ENCODE peak calls at places on chromosomes 6 and 20, in eight cellular contexts. F, Y, R, L, W, B, K and G are unnamed samples.

GRCh38 chr6:67814262-67814661 is 820.8 kb upstream of the ADGRB3 start:
- DNase-seq in F (no peak), Y (no peak), R (no peak), L (no peak), W (no peak), B (no peak), K (no peak), G (no peak)

GRCh38 chr6:25732468-25733198 is 21.9 kb upstream of the SLC17A4 start:
- DNase-seq in F (no peak), Y (no peak), R (no peak), L (no peak), W (no peak), B (no peak), K (no peak), G (no peak)

GRCh38 chr6:154513601-154514320 is 3.3 kb upstream of the CNKSR3 start:
- DNase-seq in F (no peak), Y (no peak), R (no peak), L (no peak), W (no peak), B (no peak), K (no peak), G (no peak)

GRCh38 chr20:37378420-37378784 is 32.5 kb downstream of the SRC start:
- DNase-seq in F (no peak), Y (no peak), R (no peak), L (no peak), W (no peak), B (no peak), K (no peak), G (no peak)

GRCh38 chr6:161029195-161029809 is 37.7 kb downstream of the MAP3K4 start:
- DNase-seq in F (no peak), Y (peak; percentile 94), R (no peak), L (no peak), W (no peak), B (peak; percentile 93), K (no peak), G (no peak)

GRCh38 chr6:119739776-119740175 is 390.2 kb upstream of the MAN1A1 start:
- DNase-seq in F (no peak), Y (no peak), R (no peak), L (no peak), W (no peak), B (no peak), K (no peak), G (no peak)

GRCh38 chr6:40532349-40533028 is 54.7 kb downstream of the LRFN2 start:
- DNase-seq in F (no peak), Y (no peak), R (no peak), L (no peak), W (no peak), B (no peak), K (no peak), G (no peak)

GRCh38 chr6:98678481-98678880 is 155.9 kb upstream of the POU3F2 start:
- DNase-seq in F (no peak), Y (no peak), R (no peak), L (no peak), W (no peak), B (no peak), K (no peak), G (no peak)

GRCh38 chr20:51661609-51662178 is 106.5 kb downstream of the ATP9A start:
- DNase-seq in F (no peak), Y (no peak), R (no peak), L (no peak), W (no peak), B (peak; percentile 82), K (no peak), G (peak; percentile 56)

GRCh38 chr6:72461144-72461543 is 160.7 kb upstream of the KCNQ5 start:
- DNase-seq in F (no peak), Y (peak; percentile 9), R (no peak), L (no peak), W (no peak), B (peak; percentile 64), K (no peak), G (no peak)

GRCh38 chr6:143060806-143061596 is at the start of gene AIG1:
- DNase-seq in F (peak; percentile 54), Y (no peak), R (no peak), L (peak; percentile 62), W (no peak), B (no peak), K (peak; percentile 82), G (no peak)

GRCh38 chr6:81751388-81752083 is 945 bp downstream of the TENT5A start:
- DNase-seq in F (peak; percentile 37), Y (no peak), R (peak; percentile 75), L (peak; percentile 2), W (peak; percentile 75), B (no peak), K (peak; percentile 70), G (no peak)
- H3K4me3 ChIP-seq in F (peak overlapping the region; percentile 78), Y (peak overlapping the region; percentile 95), R (peak overlapping the region; percentile 88), L (peak overlapping the region; percentile 89), W (peak overlapping the region; percentile 79), B (peak overlapping the region; percentile 92), K (peak overlapping the region; percentile 91), G (peak overlapping the region; percentile 95)

DNA sequence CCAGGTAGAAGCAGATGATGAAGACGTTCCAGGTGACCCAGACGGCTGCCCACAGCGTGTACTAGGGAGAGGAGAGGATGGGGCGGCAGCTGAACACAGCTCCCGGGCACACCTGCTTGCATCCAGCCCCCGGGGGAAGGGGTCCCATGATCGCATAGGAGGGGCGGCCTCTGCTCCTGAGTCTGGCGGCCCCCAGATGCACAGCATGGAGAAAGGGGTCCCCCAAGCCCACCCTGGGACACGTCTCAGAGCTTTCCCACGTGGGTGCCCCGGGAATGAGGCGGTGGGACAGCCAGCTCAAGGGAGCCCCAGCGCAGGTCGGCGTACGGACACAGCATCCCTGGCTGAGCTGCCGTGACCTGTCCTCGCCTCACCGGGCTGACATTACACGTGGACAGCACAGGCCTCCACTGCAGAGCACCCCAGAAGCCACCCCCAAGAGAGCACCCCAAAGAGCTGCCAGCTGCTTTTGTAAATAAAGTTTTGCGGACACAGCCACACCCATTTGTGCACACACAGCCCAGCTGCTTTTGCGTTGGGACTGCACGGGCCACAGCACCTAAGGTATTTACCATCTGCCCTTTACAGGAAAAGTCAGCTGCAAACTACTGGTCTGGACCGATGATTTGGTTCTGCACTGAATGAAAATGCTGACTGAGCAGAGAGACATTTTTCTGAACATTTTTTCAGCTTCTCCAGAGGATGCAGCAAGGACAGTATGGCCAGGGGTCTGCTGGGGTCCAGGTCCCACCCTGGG is 5.2 kb downstream of the NKAIN4 start:
- DNase-seq in F (no peak), Y (no peak), R (no peak), L (no peak), W (no peak), B (no peak), K (no peak), G (no peak)
- H3K4me3 ChIP-seq in F (no peak overlapping the region), Y (no peak overlapping the region), R (no peak overlapping the region), L (no peak overlapping the region), W (no peak overlapping the region), B (no peak overlapping the region), K (no peak overlapping the region), G (no peak overlapping the region)

GRCh38 chr6:36908758-36909157 is 23.0 kb downstream of the C6orf89 start:
- DNase-seq in F (no peak), Y (no peak), R (no peak), L (no peak), W (no peak), B (no peak), K (no peak), G (no peak)

GRCh38 chr6:36914227-36914794 is 28.6 kb downstream of the C6orf89 start:
- DNase-seq in F (no peak), Y (no peak), R (peak; percentile 62), L (no peak), W (no peak), B (peak; percentile 47), K (no peak), G (no peak)

GRCh38 chr6:36912583-36912982 is 26.8 kb downstream of the C6orf89 start:
- DNase-seq in F (no peak), Y (peak; percentile 84), R (no peak), L (peak; percentile 33), W (no peak), B (peak; percentile 91), K (no peak), G (peak; percentile 35)

GRCh38 chr6:36913082-36913481 is 27.3 kb downstream of the C6orf89 start:
- DNase-seq in F (no peak), Y (no peak), R (no peak), L (no peak), W (no peak), B (no peak), K (no peak), G (no peak)

GRCh38 chr6:36911946-36912555 is 26.3 kb downstream of the C6orf89 start:
- DNase-seq in F (no peak), Y (no peak), R (no peak), L (no peak), W (no peak), B (no peak), K (no peak), G (no peak)
- H3K4me3 ChIP-seq in F (no peak overlapping the region), Y (no peak overlapping the region), R (no peak overlapping the region), L (peak overlapping the region; percentile 32), W (no peak overlapping the region), B (no peak overlapping the region), K (no peak overlapping the region), G (no peak overlapping the region)

GRCh38 chr6:90156861-90157260 is 139.8 kb downstream of the BACH2 start:
- DNase-seq in F (no peak), Y (no peak), R (no peak), L (no peak), W (no peak), B (no peak), K (no peak), G (no peak)
- H3K4me3 ChIP-seq in F (no peak overlapping the region), Y (no peak overlapping the region), R (no peak overlapping the region), L (no peak overlapping the region), W (no peak overlapping the region), B (no peak overlapping the region), K (no peak overlapping the region), G (no peak overlapping the region)

GRCh38 chr20:57434390-57434700 is 43.1 kb downstream of the RBM38 start:
- DNase-seq in F (no peak), Y (no peak), R (no peak), L (no peak), W (peak; percentile 41), B (no peak), K (no peak), G (no peak)
- H3K4me3 ChIP-seq in F (no peak overlapping the region), Y (no peak overlapping the region), R (no peak overlapping the region), L (no peak overlapping the region), W (no peak overlapping the region), B (no peak overlapping the region), K (no peak overlapping the region), G (no peak overlapping the region)

DNA sequence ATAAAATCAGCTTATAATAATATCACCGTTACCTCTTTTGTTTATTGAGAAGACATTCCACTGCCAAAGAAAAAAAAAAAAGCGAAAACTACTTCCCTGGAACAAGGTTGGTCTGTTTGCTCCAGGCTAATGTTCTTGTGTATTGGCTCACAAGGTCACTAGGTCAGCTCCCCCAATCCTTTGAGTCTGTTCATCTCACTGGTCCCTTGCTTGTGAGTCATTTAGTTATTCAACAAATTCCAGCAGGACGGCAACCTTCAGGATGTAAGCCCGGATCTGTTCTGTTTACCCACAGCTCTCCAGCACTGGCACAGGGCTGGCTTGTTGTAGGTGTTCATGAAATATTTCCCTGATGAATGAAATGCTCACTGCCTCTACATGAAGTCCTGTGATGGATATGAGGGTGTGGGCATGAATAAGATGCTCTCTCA is 3.3 kb downstream of the ARHGAP40 start:
- DNase-seq in F (no peak), Y (no peak), R (peak; percentile 27), L (no peak), W (no peak), B (peak; percentile 44), K (no peak), G (peak; percentile 39)
- H3K4me3 ChIP-seq in F (no peak overlapping the region), Y (no peak overlapping the region), R (no peak overlapping the region), L (no peak overlapping the region), W (no peak overlapping the region), B (no peak overlapping the region), K (no peak overlapping the region), G (no peak overlapping the region)